ENCODE peak calls at places on chromosomes 12 and 14, in ten cellular contexts. E is fibroblast of lung; F is astrocyte; W is HCT116; Y is psoas muscle; M is GM23338; K is CD4-positive, alpha-beta memory T cell; H is Peyer's patch; T is BE2C; S is right lobe of liver. R is an unnamed sample.

GRCh38 chr14:105167303-105168092 is 1.1 kb downstream of the JAG2 start:
- DNase-seq in E (no peak), F (no peak), W (no peak), Y (peak; percentile 72), M (peak; percentile 50), K (no peak), H (peak; percentile 63), T (no peak), S (no peak), R (no peak)

GRCh38 chr14:81211844-81212243 is 8.9 kb downstream of the GTF2A1 start:
- DNase-seq in E (peak; percentile 6), F (no peak), W (no peak), Y (peak; percentile 74), M (peak; percentile 27), K (peak; percentile 22), H (no peak), T (peak; percentile 60), S (peak; percentile 68), R (no peak)

GRCh38 chr12:132273992-132274334 is 55.4 kb downstream of the GALNT9 start:
- DNase-seq in E (no peak), F (no peak), W (no peak), Y (no peak), M (no peak), K (no peak), H (no peak), T (no peak), S (no peak), R (no peak)

GRCh38 chr12:128365831-128366231 is 98.9 kb downstream of the TMEM132C start:
- DNase-seq in E (no peak), F (no peak), W (no peak), Y (peak; percentile 62), M (no peak), K (no peak), H (no peak), T (no peak), S (no peak), R (no peak)

GRCh38 chr12:442235-442884 is 17.4 kb upstream of the B4GALNT3 start:
- DNase-seq in E (peak; percentile 13), F (no peak), W (peak; percentile 23), Y (no peak), M (peak; percentile 83), K (peak; percentile 31), H (no peak), T (peak; percentile 54), S (peak; percentile 54), R (no peak)

GRCh38 chr12:96120359-96121100 is 73.6 kb upstream of the ELK3 start:
- DNase-seq in E (peak; percentile 7), F (no peak), W (no peak), Y (no peak), M (peak; percentile 30), K (no peak), H (no peak), T (peak; percentile 53), S (no peak), R (no peak)

GRCh38 chr12:130832561-130833209 is 6.4 kb downstream of the STX2 start:
- DNase-seq in E (peak; percentile 68), F (peak; percentile 55), W (no peak), Y (peak; percentile 73), M (no peak), K (no peak), H (no peak), T (no peak), S (peak; percentile 84), R (no peak)

GRCh38 chr12:68854554-68854953 is 46.6 kb downstream of the MDM2 start:
- DNase-seq in E (no peak), F (no peak), W (no peak), Y (no peak), M (no peak), K (no peak), H (no peak), T (no peak), S (no peak), R (no peak)

GRCh38 chr12:53499261-53500118 is at the start of gene MAP3K12:
- DNase-seq in E (peak; percentile 59), F (peak; percentile 39), W (no peak), Y (peak; percentile 81), M (peak; percentile 86), K (peak; percentile 61), H (peak; percentile 76), T (peak; percentile 75), S (peak; percentile 53), R (peak; percentile 80)

GRCh38 chr14:80213602-80214001 is 2.3 kb upstream of the DIO2 start:
- DNase-seq in E (peak; percentile 56), F (peak; percentile 41), W (peak; percentile 16), Y (no peak), M (peak; percentile 86), K (no peak), H (no peak), T (peak; percentile 66), S (peak; percentile 51), R (peak; percentile 45)

GRCh38 chr12:51270067-51270846 is at the start of gene SMAGP:
- DNase-seq in E (peak; percentile 46), F (peak; percentile 25), W (no peak), Y (peak; percentile 68), M (peak; percentile 91), K (peak; percentile 36), H (peak; percentile 90), T (peak; percentile 66), S (peak; percentile 81), R (peak; percentile 63)

GRCh38 chr12:116455540-116456306 is 103.5 kb upstream of the MAP1LC3B2 start:
- DNase-seq in E (peak; percentile 88), F (peak; percentile 88), W (peak; percentile 85), Y (peak; percentile 82), M (peak; percentile 42), K (no peak), H (peak; percentile 70), T (peak; percentile 25), S (no peak), R (peak; percentile 89)

DNA sequence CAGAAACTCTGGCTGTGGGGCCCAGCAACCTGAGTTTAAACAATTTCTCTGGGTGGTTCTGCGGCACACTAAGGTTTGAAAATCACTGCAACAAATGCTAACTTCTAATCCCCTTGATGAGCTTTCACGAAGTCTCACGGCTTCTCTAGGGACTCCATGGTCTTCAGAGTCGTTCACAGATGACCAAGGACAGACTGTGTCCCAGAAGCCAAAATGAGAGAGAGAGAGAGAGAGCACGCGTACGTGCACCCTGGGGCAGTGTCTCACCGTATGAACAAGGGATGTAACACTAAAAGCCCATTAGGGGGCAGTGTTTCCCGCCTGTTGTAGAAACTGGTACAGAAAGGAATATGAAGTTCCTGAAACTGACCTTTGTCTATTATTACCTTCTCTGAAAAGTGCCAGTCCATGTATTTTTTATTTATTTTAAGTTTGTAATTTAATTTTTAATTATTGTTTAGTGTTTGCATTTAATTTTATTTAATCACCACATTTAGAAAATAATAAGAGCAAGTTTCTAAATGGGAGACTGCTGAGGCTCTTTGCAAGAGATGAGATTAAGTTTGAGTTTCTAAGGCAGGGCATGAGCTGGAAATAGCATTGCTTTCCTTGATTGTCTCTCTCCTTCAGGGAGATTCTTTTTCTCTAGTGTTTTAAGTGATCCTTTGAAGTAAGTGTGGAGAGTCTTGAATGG is 3.4 kb downstream of the APOLD1 start:
- DNase-seq in E (peak; percentile 65), F (peak; percentile 48), W (peak; percentile 78), Y (peak; percentile 65), M (peak; percentile 90), K (peak; percentile 69), H (no peak), T (peak; percentile 64), S (peak; percentile 72), R (no peak)
- H3K4me3 ChIP-seq in E (no peak overlapping the region), F (no peak overlapping the region), W (no peak overlapping the region), Y (peak overlapping the region; percentile 92), M (no peak overlapping the region), K (no peak overlapping the region), H (peak overlapping the region; percentile 59), T (no peak overlapping the region), S (no peak overlapping the region), R (no peak overlapping the region)

DNA sequence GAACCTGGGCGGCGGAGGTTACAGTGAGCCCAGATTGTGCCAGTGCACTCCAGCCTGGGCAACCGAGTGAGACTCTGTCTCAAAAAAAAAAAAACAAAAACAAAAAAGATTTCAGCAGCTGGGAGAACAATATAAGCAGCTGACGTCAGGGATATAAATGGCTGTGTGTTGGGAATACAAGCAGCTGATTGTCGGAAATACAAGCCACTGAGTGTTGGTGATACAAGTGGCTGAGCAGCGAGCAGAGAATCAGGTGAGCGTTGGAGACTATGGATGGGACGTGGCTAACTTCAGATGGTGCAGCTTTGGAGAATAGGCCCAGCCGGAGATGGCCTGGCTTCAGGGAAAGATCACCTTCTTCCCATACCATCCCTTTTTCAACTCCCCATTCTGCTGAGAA is 32.0 kb downstream of the PSEN1 start:
- DNase-seq in E (no peak), F (no peak), W (no peak), Y (no peak), M (no peak), K (no peak), H (no peak), T (no peak), S (no peak), R (no peak)
- H3K36me3 ChIP-seq in E (no peaks in the 10 kb centered on the region), F (peaks cover 17% of the 10 kb centered on the region), W (peaks cover 14% of the 10 kb centered on the region), Y (peaks cover 7% of the 10 kb centered on the region), M (no peaks in the 10 kb centered on the region), K (peaks cover 36% of the 10 kb centered on the region), H (no peaks in the 10 kb centered on the region), T (peaks cover 5% of the 10 kb centered on the region), S (peaks cover 19% of the 10 kb centered on the region), R (peaks cover 5% of the 10 kb centered on the region)

DNA sequence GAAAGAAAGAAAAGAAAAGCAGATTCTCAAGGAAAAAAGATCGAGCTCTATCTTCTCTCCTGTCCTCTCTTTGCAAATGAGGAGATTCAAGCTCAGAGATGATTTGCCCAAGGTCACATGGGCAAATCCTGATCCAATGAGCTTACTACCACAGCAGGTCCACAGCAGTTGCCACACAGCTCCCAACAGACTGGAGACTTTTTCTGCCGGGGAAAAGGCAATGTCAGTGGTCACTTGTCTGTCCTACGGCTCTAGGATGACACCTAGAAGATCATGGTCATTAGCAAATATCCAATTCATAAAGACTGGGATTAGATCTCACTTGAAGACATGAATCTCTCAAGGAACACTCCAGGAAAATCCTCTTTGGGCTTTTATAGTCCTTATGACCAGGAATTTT is 58.8 kb downstream of the TTC7B start:
- DNase-seq in E (no peak), F (no peak), W (no peak), Y (peak; percentile 68), M (no peak), K (no peak), H (no peak), T (no peak), S (peak; percentile 28), R (no peak)
- H3K4me3 ChIP-seq in E (no peak overlapping the region), F (no peak overlapping the region), W (no peak overlapping the region), Y (peak overlapping the region; percentile 65), M (peak overlapping the region; percentile 61), K (peak overlapping the region; percentile 15), H (no peak overlapping the region), T (no peak overlapping the region), S (no peak overlapping the region), R (no peak overlapping the region)

DNA sequence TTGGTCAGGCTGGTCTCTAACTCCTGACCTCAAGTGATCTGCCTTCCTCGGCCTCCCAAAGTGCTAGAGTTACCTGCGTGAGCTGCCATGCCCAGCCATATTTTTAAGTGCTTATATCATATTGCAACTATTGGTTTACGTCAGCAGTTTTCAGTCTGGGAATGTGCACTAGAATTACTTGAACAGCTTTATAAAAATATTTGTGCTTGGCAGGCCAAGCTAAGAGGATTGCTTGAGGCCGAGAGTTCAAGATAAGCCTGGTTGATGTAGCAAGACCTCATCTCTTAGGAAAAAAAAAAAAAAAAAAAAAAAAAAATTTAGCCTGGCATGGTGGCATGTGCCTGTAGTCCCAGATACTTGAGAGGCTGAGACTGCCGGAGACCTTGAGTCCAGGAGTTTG is 17.1 kb downstream of the KIAA0586 start:
- DNase-seq in E (no peak), F (no peak), W (no peak), Y (no peak), M (no peak), K (no peak), H (no peak), T (no peak), S (no peak), R (no peak)
- H3K36me3 ChIP-seq in E (no peaks in the 10 kb centered on the region), F (peaks cover 6% of the 10 kb centered on the region), W (peaks cover 6% of the 10 kb centered on the region), Y (peaks cover 7% of the 10 kb centered on the region), M (peaks cover 23% of the 10 kb centered on the region), K (peaks cover 34% of the 10 kb centered on the region), H (no peaks in the 10 kb centered on the region), T (peaks cover 58% of the 10 kb centered on the region), S (peaks cover 7% of the 10 kb centered on the region), R (no peaks in the 10 kb centered on the region)

R was measured in aorta.